ENCODE peak calls at places on chromosomes 1 and 21, in nine cellular contexts. One of them, this sample, is unnamed.
A peak's percentile ranks its signal among the peaks of the same experiment; 100 is the strongest.

GRCh38 chr1:159091547-159092397 is 15.2 kb upstream of the AIM2 start:
- ATAC-seq in aorta: no peak
- ATAC-seq in upper lobe of right lung: peak; percentile 50
- ATAC-seq in CD4-positive, alpha-beta T cell: no peak
- ATAC-seq in DND-41: no peak
- ATAC-seq in natural killer cell: peak; percentile 83
- ATAC-seq in gastrocnemius medialis: no peak
- ATAC-seq in heart right ventricle: no peak
- ATAC-seq in left ventricle myocardium superior: no peak
- ATAC-seq in this sample: no peak

GRCh38 chr1:23995431-23995837 is 15.3 kb upstream of the SRSF10 start:
- ATAC-seq in aorta: no peak
- ATAC-seq in upper lobe of right lung: peak; percentile 25
- ATAC-seq in CD4-positive, alpha-beta T cell: no peak
- ATAC-seq in DND-41: no peak
- ATAC-seq in natural killer cell: no peak
- ATAC-seq in gastrocnemius medialis: no peak
- ATAC-seq in heart right ventricle: no peak
- ATAC-seq in left ventricle myocardium superior: no peak
- ATAC-seq in this sample: peak; percentile 48

GRCh38 chr1:196344462-196344861 is 263.8 kb downstream of the KCNT2 start:
- ATAC-seq in aorta: no peak
- ATAC-seq in upper lobe of right lung: no peak
- ATAC-seq in CD4-positive, alpha-beta T cell: no peak
- ATAC-seq in DND-41: no peak
- ATAC-seq in natural killer cell: no peak
- ATAC-seq in gastrocnemius medialis: no peak
- ATAC-seq in heart right ventricle: no peak
- ATAC-seq in left ventricle myocardium superior: no peak
- ATAC-seq in this sample: no peak

GRCh38 chr21:25149022-25149421 is 458.3 kb downstream of the MRPL39 start:
- ATAC-seq in aorta: no peak
- ATAC-seq in upper lobe of right lung: peak; percentile 70
- ATAC-seq in CD4-positive, alpha-beta T cell: no peak
- ATAC-seq in DND-41: no peak
- ATAC-seq in natural killer cell: no peak
- ATAC-seq in gastrocnemius medialis: no peak
- ATAC-seq in heart right ventricle: no peak
- ATAC-seq in left ventricle myocardium superior: no peak
- ATAC-seq in this sample: no peak

GRCh38 chr1:231550448-231550781 is 21.9 kb downstream of the TSNAX start:
- ATAC-seq in aorta: no peak
- ATAC-seq in upper lobe of right lung: no peak
- ATAC-seq in CD4-positive, alpha-beta T cell: peak; percentile 71
- ATAC-seq in DND-41: peak; percentile 65
- ATAC-seq in natural killer cell: no peak
- ATAC-seq in gastrocnemius medialis: peak; percentile 49
- ATAC-seq in heart right ventricle: no peak
- ATAC-seq in left ventricle myocardium superior: no peak
- ATAC-seq in this sample: no peak

GRCh38 chr1:193525917-193526710 is 339.7 kb upstream of the B3GALT2 start:
- ATAC-seq in aorta: no peak
- ATAC-seq in upper lobe of right lung: peak; percentile 43
- ATAC-seq in CD4-positive, alpha-beta T cell: no peak
- ATAC-seq in DND-41: no peak
- ATAC-seq in natural killer cell: no peak
- ATAC-seq in gastrocnemius medialis: no peak
- ATAC-seq in heart right ventricle: no peak
- ATAC-seq in left ventricle myocardium superior: no peak
- ATAC-seq in this sample: no peak

GRCh38 chr21:38561613-38562012 is 63.3 kb upstream of the ERG start:
- ATAC-seq in aorta: no peak
- ATAC-seq in upper lobe of right lung: no peak
- ATAC-seq in CD4-positive, alpha-beta T cell: no peak
- ATAC-seq in DND-41: no peak
- ATAC-seq in natural killer cell: no peak
- ATAC-seq in gastrocnemius medialis: no peak
- ATAC-seq in heart right ventricle: no peak
- ATAC-seq in left ventricle myocardium superior: no peak
- ATAC-seq in this sample: no peak

GRCh38 chr21:35565204-35565611 is 495.1 kb downstream of the SETD4 start:
- ATAC-seq in aorta: peak; percentile 65
- ATAC-seq in upper lobe of right lung: peak; percentile 64
- ATAC-seq in CD4-positive, alpha-beta T cell: no peak
- ATAC-seq in DND-41: no peak
- ATAC-seq in natural killer cell: no peak
- ATAC-seq in gastrocnemius medialis: peak; percentile 76
- ATAC-seq in heart right ventricle: peak; percentile 69
- ATAC-seq in left ventricle myocardium superior: peak; percentile 69
- ATAC-seq in this sample: no peak

GRCh38 chr1:159929155-159930051 is 4.1 kb upstream of the TAGLN2 start:
- ATAC-seq in aorta: no peak
- ATAC-seq in upper lobe of right lung: no peak
- ATAC-seq in CD4-positive, alpha-beta T cell: no peak
- ATAC-seq in DND-41: no peak
- ATAC-seq in natural killer cell: no peak
- ATAC-seq in gastrocnemius medialis: no peak
- ATAC-seq in heart right ventricle: no peak
- ATAC-seq in left ventricle myocardium superior: no peak
- ATAC-seq in this sample: no peak

GRCh38 chr1:8886589-8886988 is 8.1 kb upstream of the ENO1 start:
- ATAC-seq in aorta: no peak
- ATAC-seq in upper lobe of right lung: no peak
- ATAC-seq in CD4-positive, alpha-beta T cell: no peak
- ATAC-seq in DND-41: no peak
- ATAC-seq in natural killer cell: no peak
- ATAC-seq in gastrocnemius medialis: no peak
- ATAC-seq in heart right ventricle: no peak
- ATAC-seq in left ventricle myocardium superior: no peak
- ATAC-seq in this sample: no peak

GRCh38 chr1:206713070-206713469 is 28.4 kb downstream of the MAPKAPK2 start:
- ATAC-seq in aorta: no peak
- ATAC-seq in upper lobe of right lung: peak; percentile 26
- ATAC-seq in CD4-positive, alpha-beta T cell: no peak
- ATAC-seq in DND-41: peak; percentile 30
- ATAC-seq in natural killer cell: peak; percentile 79
- ATAC-seq in gastrocnemius medialis: no peak
- ATAC-seq in heart right ventricle: no peak
- ATAC-seq in left ventricle myocardium superior: no peak
- ATAC-seq in this sample: no peak

GRCh38 chr1:154453577-154454352 is 48.3 kb upstream of the TDRD10 start:
- ATAC-seq in aorta: peak; percentile 79
- ATAC-seq in upper lobe of right lung: peak; percentile 73
- ATAC-seq in CD4-positive, alpha-beta T cell: no peak
- ATAC-seq in DND-41: no peak
- ATAC-seq in natural killer cell: no peak
- ATAC-seq in gastrocnemius medialis: peak; percentile 42
- ATAC-seq in heart right ventricle: peak; percentile 83
- ATAC-seq in left ventricle myocardium superior: peak; percentile 83
- ATAC-seq in this sample: no peak

GRCh38 chr1:116284819-116285390 is 88.1 kb upstream of the ATP1A1 start:
- ATAC-seq in aorta: no peak
- ATAC-seq in upper lobe of right lung: no peak
- ATAC-seq in CD4-positive, alpha-beta T cell: no peak
- ATAC-seq in DND-41: no peak
- ATAC-seq in natural killer cell: no peak
- ATAC-seq in gastrocnemius medialis: peak; percentile 100
- ATAC-seq in heart right ventricle: no peak
- ATAC-seq in left ventricle myocardium superior: peak; percentile 98
- ATAC-seq in this sample: no peak

GRCh38 chr1:103180660-103181059 is 72.3 kb upstream of the COL11A1 start:
- ATAC-seq in aorta: no peak
- ATAC-seq in upper lobe of right lung: no peak
- ATAC-seq in CD4-positive, alpha-beta T cell: no peak
- ATAC-seq in DND-41: no peak
- ATAC-seq in natural killer cell: no peak
- ATAC-seq in gastrocnemius medialis: no peak
- ATAC-seq in heart right ventricle: no peak
- ATAC-seq in left ventricle myocardium superior: no peak
- ATAC-seq in this sample: no peak

GRCh38 chr1:218362418-218363076 is 17.4 kb downstream of the TGFB2 start:
- ATAC-seq in aorta: no peak
- ATAC-seq in upper lobe of right lung: no peak
- ATAC-seq in CD4-positive, alpha-beta T cell: no peak
- ATAC-seq in DND-41: no peak
- ATAC-seq in natural killer cell: no peak
- ATAC-seq in gastrocnemius medialis: no peak
- ATAC-seq in heart right ventricle: no peak
- ATAC-seq in left ventricle myocardium superior: no peak
- ATAC-seq in this sample: no peak

GRCh38 chr1:38071530-38072266 is 25.1 kb upstream of the POU3F1 start:
- ATAC-seq in aorta: no peak
- ATAC-seq in upper lobe of right lung: peak; percentile 27
- ATAC-seq in CD4-positive, alpha-beta T cell: no peak
- ATAC-seq in DND-41: peak; percentile 42
- ATAC-seq in natural killer cell: peak; percentile 63
- ATAC-seq in gastrocnemius medialis: no peak
- ATAC-seq in heart right ventricle: peak; percentile 55
- ATAC-seq in left ventricle myocardium superior: peak; percentile 34
- ATAC-seq in this sample: peak; percentile 76

GRCh38 chr1:210597555-210598134 is 268.9 kb downstream of the HHAT start:
- ATAC-seq in aorta: peak; percentile 88
- ATAC-seq in upper lobe of right lung: peak; percentile 87
- ATAC-seq in CD4-positive, alpha-beta T cell: no peak
- ATAC-seq in DND-41: no peak
- ATAC-seq in natural killer cell: no peak
- ATAC-seq in gastrocnemius medialis: peak; percentile 36
- ATAC-seq in heart right ventricle: peak; percentile 56
- ATAC-seq in left ventricle myocardium superior: peak; percentile 60
- ATAC-seq in this sample: peak; percentile 36

GRCh38 chr1:116110507-116111195 is 548 bp upstream of the MAB21L3 start:
- ATAC-seq in aorta: no peak
- ATAC-seq in upper lobe of right lung: no peak
- ATAC-seq in CD4-positive, alpha-beta T cell: no peak
- ATAC-seq in DND-41: no peak
- ATAC-seq in natural killer cell: no peak
- ATAC-seq in gastrocnemius medialis: no peak
- ATAC-seq in heart right ventricle: no peak
- ATAC-seq in left ventricle myocardium superior: peak; percentile 47
- ATAC-seq in this sample: no peak

GRCh38 chr1:182143825-182144661 is 82.5 kb upstream of the ZNF648 start:
- ATAC-seq in aorta: peak; percentile 84
- ATAC-seq in upper lobe of right lung: peak; percentile 88
- ATAC-seq in CD4-positive, alpha-beta T cell: no peak
- ATAC-seq in DND-41: peak; percentile 25
- ATAC-seq in natural killer cell: no peak
- ATAC-seq in gastrocnemius medialis: peak; percentile 85
- ATAC-seq in heart right ventricle: peak; percentile 84
- ATAC-seq in left ventricle myocardium superior: peak; percentile 90
- ATAC-seq in this sample: no peak

This sample was measured in stimulated activated memory B cell treated with anti-CD40 and anti-IgM and Interleukin-4, amounts not matched to agents 10 μg/mL and 1 μg/mL and 100 μg/mL, for 72 hours.